ENCODE peak calls at places on chromosomes 3 and 15, in seven cellular contexts. D, O, W, I, Z, Y and Q are unnamed samples.

GRCh38 chr3:79543618-79544017 is 224.2 kb downstream of the ROBO1 start:
- DNase-seq in Y (no peak), D (no peak), Z (no peak), W (no peak), I (no peak), O (no peak), Q (no peak)

GRCh38 chr3:139121513-139122220 is 77.0 kb upstream of the PRR23C start:
- DNase-seq in D (no peak), I (no peak), Y (no peak), W (no peak), Z (no peak), O (no peak), Q (no peak)

GRCh38 chr15:27086800-27087199 is 115.8 kb downstream of the GABRG3 start:
- DNase-seq in W (no peak), Z (no peak), Y (no peak), I (no peak), O (no peak), D (no peak), Q (no peak)

GRCh38 chr15:48279608-48280007 is 51.6 kb upstream of the DUT start:
- DNase-seq in D (no peak), Y (no peak), O (no peak), Z (no peak), I (no peak), W (no peak), Q (no peak)

GRCh38 chr3:31124368-31124767 is 229.9 kb upstream of the GADL1 start:
- DNase-seq in Z (no peak), O (no peak), D (no peak), Y (no peak), I (no peak), W (no peak), Q (no peak)

GRCh38 chr15:79919090-79919748 is 22.4 kb upstream of the MTHFS start:
- DNase-seq in Z (no peak), O (no peak), D (no peak), Y (no peak), I (no peak), W (no peak), Q (no peak)

GRCh38 chr3:21484323-21485154 is 266.5 kb downstream of the ZNF385D start:
- DNase-seq in Z (peak; percentile 2), W (peak; percentile 47), O (no peak), Y (peak; percentile 88), I (peak; percentile 46), D (peak; percentile 46), Q (peak; percentile 19)

GRCh38 chr3:13301295-13301987 is 118.7 kb downstream of the NUP210 start:
- DNase-seq in Z (peak; percentile 20), O (no peak), Y (no peak), W (no peak), I (no peak), D (peak; percentile 49), Q (no peak)

GRCh38 chr15:69170597-69170996 is 10.2 kb downstream of the GLCE start:
- DNase-seq in I (no peak), Y (no peak), W (no peak), D (no peak), Z (no peak), O (no peak), Q (no peak)

GRCh38 chr3:105423392-105423791 is 56.7 kb downstream of the ALCAM start:
- DNase-seq in O (no peak), I (no peak), Z (no peak), Y (no peak), W (no peak), D (no peak), Q (no peak)